ENCODE peak calls at places on chromosome 11, in seven cellular contexts. Q, W, G, D, V, S and Y are unnamed samples.

GRCh38 chr11:74449369-74449931 is 17.9 kb downstream of the KCNE3 start:
- DNase-seq in V (no peak), G (peak; percentile 57), W (peak; percentile 28), Q (peak; percentile 50), S (peak; percentile 56), D (peak; percentile 52), Y (peak; percentile 87)

GRCh38 chr11:108768964-108769363 is 104.1 kb downstream of the DDX10 start:
- DNase-seq in D (no peak), Q (no peak), S (no peak), G (no peak), V (no peak), W (no peak), Y (no peak)

GRCh38 chr11:118635642-118636041 is 28.2 kb downstream of the PHLDB1 start:
- DNase-seq in Q (no peak), W (no peak), S (no peak), V (no peak), D (no peak), G (no peak), Y (no peak)

GRCh38 chr11:64703048-64703447 is 19.9 kb downstream of the NRXN2 start:
- DNase-seq in Q (no peak), V (no peak), W (no peak), G (no peak), D (no peak), S (no peak), Y (no peak)

GRCh38 chr11:57491371-57492061 is 24.0 kb downstream of the SLC43A1 start:
- DNase-seq in Q (peak; percentile 68), V (peak; percentile 90), G (no peak), W (no peak), D (peak; percentile 38), S (peak; percentile 73), Y (no peak)

GRCh38 chr11:95453616-95454118 is 222.7 kb upstream of the SESN3 start:
- DNase-seq in D (no peak), S (no peak), G (peak; percentile 6), V (no peak), Q (peak; percentile 16), W (no peak), Y (no peak)

GRCh38 chr11:65421204-65422103 is 1.1 kb upstream of the NEAT1 start:
- DNase-seq in W (no peak), D (peak; percentile 93), V (peak; percentile 60), Q (no peak), S (peak; percentile 59), G (peak; percentile 87), Y (no peak)

GRCh38 chr11:32087602-32088001 is 3.3 kb upstream of the RCN1 start:
- DNase-seq in G (no peak), W (no peak), V (no peak), S (no peak), Q (peak; percentile 18), D (no peak), Y (no peak)

GRCh38 chr11:126007263-126007662 is 55.4 kb downstream of the CDON start:
- DNase-seq in Q (no peak), G (peak; percentile 7), V (no peak), W (no peak), S (peak; percentile 39), D (peak; percentile 47), Y (no peak)

GRCh38 chr11:72670041-72670440 is 4.2 kb downstream of the PDE2A start:
- DNase-seq in Q (no peak), W (no peak), V (no peak), G (no peak), D (no peak), S (no peak), Y (peak; percentile 55)

GRCh38 chr11:17703951-17704350 is 15.4 kb upstream of the MYOD1 start:
- DNase-seq in S (no peak), Q (peak; percentile 62), V (no peak), D (no peak), W (peak; percentile 5), G (peak; percentile 69), Y (peak; percentile 36)

GRCh38 chr11:13169709-13170108 is 107.9 kb upstream of the BMAL1 start:
- DNase-seq in W (no peak), G (peak; percentile 48), S (no peak), Q (no peak), D (no peak), V (no peak), Y (no peak)

GRCh38 chr11:2997406-2997805 is 5.3 kb upstream of the NAP1L4 start:
- DNase-seq in G (no peak), Q (no peak), V (no peak), S (no peak), W (no peak), D (no peak), Y (no peak)

GRCh38 chr11:47593934-47594855 is at the start of gene C1QTNF4:
- DNase-seq in D (no peak), V (peak; percentile 77), W (no peak), Q (no peak), S (peak; percentile 86), G (no peak), Y (no peak)

GRCh38 chr11:119092880-119093665 is 8.4 kb downstream of the HMBS start:
- DNase-seq in Q (peak; percentile 5), W (no peak), G (no peak), S (no peak), D (peak; percentile 43), V (no peak), Y (no peak)

GRCh38 chr11:133821776-133822175 is 23.5 kb downstream of the SPATA19 start:
- DNase-seq in S (peak; percentile 66), D (peak; percentile 48), G (peak; percentile 27), V (peak; percentile 81), Q (peak; percentile 57), W (no peak), Y (peak; percentile 91)

GRCh38 chr11:76599041-76600013 is 71.2 kb downstream of the LRRC32 start:
- DNase-seq in Q (peak; percentile 38), G (no peak), V (peak; percentile 46), W (no peak), S (peak; percentile 42), D (no peak), Y (no peak)

GRCh38 chr11:30561691-30562412 is 24.3 kb downstream of the MPPED2 start:
- DNase-seq in W (no peak), S (no peak), G (no peak), D (no peak), V (no peak), Q (no peak), Y (no peak)

GRCh38 chr11:67015048-67015447 is 7.9 kb upstream of the SYT12 start:
- DNase-seq in W (no peak), Q (no peak), S (no peak), G (no peak), V (no peak), D (no peak), Y (no peak)

GRCh38 chr11:16572946-16573345 is 165.5 kb upstream of the C11orf58 start:
- DNase-seq in W (no peak), D (peak; percentile 6), Q (no peak), G (no peak), V (no peak), S (no peak), Y (no peak)

GRCh38 chr11:114683007-114683406 is 4.7 kb downstream of the NXPE2 start:
- DNase-seq in Q (no peak), G (no peak), V (no peak), S (no peak), D (no peak), W (no peak), Y (no peak)

DNA sequence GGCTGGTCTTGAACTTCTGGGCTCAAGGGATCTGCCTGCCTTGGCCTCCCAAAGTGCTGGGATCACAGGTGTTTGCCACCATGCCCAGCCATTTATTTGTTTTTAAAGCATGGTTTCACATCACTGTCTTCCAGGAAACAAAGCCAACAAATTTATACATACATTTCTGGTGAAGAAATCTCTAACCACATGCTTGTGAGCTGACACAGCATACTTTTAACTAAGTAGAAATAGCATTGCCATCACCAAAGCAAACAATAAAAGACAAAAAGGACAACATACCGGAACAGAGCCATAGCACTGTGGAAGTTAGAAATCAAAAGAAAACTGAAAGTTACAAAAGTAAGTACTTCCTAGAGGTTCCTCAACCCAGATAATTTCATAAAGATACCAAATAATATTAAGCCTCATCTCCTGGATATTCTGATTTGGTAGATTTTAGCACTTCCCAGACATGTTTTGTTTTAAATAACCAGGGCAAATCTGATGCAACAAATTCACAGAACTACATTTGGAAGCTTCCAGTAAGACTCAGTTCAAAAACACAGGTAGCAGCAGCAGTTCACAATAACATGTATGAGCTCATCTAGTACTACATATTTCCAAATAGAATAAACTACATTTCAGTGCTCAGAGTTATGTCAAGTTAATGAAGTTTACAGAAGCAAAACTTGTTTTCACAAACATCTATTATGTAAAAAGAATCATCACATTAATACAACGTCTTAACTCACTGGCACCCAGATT is 70.6 kb downstream of the RRAS2 start:
- DNase-seq in S (no peak), Q (no peak), G (no peak), D (no peak), V (no peak), W (no peak), Y (peak; percentile 13)
- TF ChIP-seq JUND in S (peak; percentile 6), Q (no peak), G (no peak), D (no peak), V (no peak), W (no peak), Y (no peak)

DNA sequence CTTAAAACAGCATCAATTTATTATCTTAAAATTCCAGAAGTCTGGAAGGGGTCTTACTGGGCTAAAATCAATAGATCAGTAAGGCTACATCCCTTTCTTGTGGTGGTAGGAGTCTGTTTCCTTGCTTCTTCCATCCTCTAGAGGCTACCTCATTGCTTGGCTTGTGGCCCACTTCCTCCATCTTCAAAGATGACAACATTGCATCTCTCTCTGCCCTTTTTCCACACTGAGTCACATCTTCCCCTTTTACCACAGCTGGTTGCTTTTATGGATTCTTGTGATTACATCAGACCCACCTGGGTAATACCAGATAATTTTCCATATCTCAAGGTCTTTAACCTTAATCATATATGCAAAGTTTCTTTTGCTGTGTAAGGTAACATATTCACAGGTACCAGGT is 60.9 kb downstream of the GRIA4 start:
- DNase-seq in V (no peak), D (no peak), Q (no peak), G (peak; percentile 13), S (no peak), W (no peak), Y (no peak)
- TF ChIP-seq JUND in V (no peak), D (no peak), Q (no peak), G (no peak), S (no peak), W (no peak), Y (no peak)

DNA sequence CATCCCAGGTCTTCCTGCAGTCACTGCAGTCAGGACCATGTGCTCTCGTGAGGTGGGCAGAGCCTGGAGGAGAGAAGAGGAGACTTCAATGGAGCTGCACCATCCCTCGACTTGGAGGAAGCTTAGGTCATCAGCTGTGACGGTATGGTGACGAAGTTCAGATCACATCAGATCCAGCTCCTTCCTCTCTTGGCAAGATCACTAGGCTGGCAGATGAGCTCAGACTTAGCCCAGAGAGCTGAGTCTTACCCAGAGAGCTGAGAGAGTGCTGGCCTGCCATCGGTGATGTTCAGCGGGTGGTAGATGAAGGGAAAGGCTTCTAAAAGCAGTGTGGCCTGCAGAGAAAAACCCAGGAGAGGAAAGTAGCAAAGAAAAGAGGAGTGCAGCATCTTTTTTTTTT is 1.8 kb upstream of the SLC15A3 start:
- DNase-seq in V (no peak), G (no peak), D (no peak), S (no peak), W (no peak), Q (no peak), Y (no peak)
- TF ChIP-seq JUND in V (no peak), G (no peak), D (no peak), S (no peak), W (no peak), Q (no peak), Y (no peak)

GRCh38 chr11:122159173-122159701 is 43.2 kb upstream of the BLID start:
- DNase-seq in D (no peak), W (no peak), S (peak; percentile 9), G (no peak), Q (no peak), V (no peak), Y (no peak)
- TF ChIP-seq JUND in D (no peak), W (no peak), S (no peak), G (no peak), Q (no peak), V (no peak), Y (no peak)